ENCODE peak calls at places on chromosomes 1 and 21, in eight cellular contexts. F is NB4, X is GM23338, G is IMR-90, U is cardiac muscle cell, S is fibroblast of the aortic adventitia, Y is left ventricle myocardium inferior, N is fibroblast of lung. Q is an unnamed sample.

GRCh38 chr1:39720094-39720999 is 18.3 kb upstream of the PPIE start:
- DNase-seq in F (peak), X (peak), G (peak), U (peak), S (peak), Y (no peak), N (peak), Q (peak)

GRCh38 chr21:30793581-30794314 is 19.3 kb downstream of the KRTAP8-1 start:
- DNase-seq in F (no peak), X (no peak), G (no peak), U (no peak), S (no peak), Y (no peak), N (no peak), Q (no peak)

GRCh38 chr1:11977625-11978024 is 2.6 kb upstream of the MFN2 start:
- DNase-seq in F (no peak), X (no peak), G (peak), U (no peak), S (peak), Y (no peak), N (no peak), Q (peak)

GRCh38 chr1:212667223-212668139 is 32.2 kb downstream of the BATF3 start:
- DNase-seq in F (peak), X (peak), G (peak), U (no peak), S (peak), Y (no peak), N (peak), Q (peak)

GRCh38 chr1:203537806-203538464 is 44.0 kb downstream of the OPTC start:
- DNase-seq in F (no peak), X (no peak), G (peak), U (no peak), S (peak), Y (no peak), N (peak), Q (peak)

GRCh38 chr1:119516680-119517079 is 9.7 kb downstream of the HSD3B1 start:
- DNase-seq in F (no peak), X (peak), G (no peak), U (no peak), S (no peak), Y (no peak), N (no peak), Q (no peak)

GRCh38 chr1:29279896-29280779 is 43.8 kb downstream of the PTPRU start:
- DNase-seq in F (no peak), X (no peak), G (peak), U (no peak), S (peak), Y (no peak), N (peak), Q (peak)

GRCh38 chr1:2504949-2505272 is 21.5 kb downstream of the PANK4 start:
- DNase-seq in F (no peak), X (no peak), G (no peak), U (no peak), S (no peak), Y (no peak), N (no peak), Q (no peak)

GRCh38 chr1:234369784-234370183 is 3.5 kb upstream of the COA6 start:
- DNase-seq in F (peak), X (no peak), G (peak), U (no peak), S (peak), Y (no peak), N (no peak), Q (no peak)

GRCh38 chr1:77876884-77877283 is 11.5 kb upstream of the NEXN start:
- DNase-seq in F (no peak), X (no peak), G (peak), U (no peak), S (peak), Y (no peak), N (peak), Q (peak)

GRCh38 chr21:42219606-42220137 is 732 bp downstream of the ABCG1 start:
- DNase-seq in F (no peak), X (peak), G (peak), U (peak), S (no peak), Y (peak), N (peak), Q (no peak)

GRCh38 chr1:196733091-196733970 is 41.3 kb upstream of the CFHR3 start:
- DNase-seq in F (no peak), X (no peak), G (no peak), U (no peak), S (peak), Y (no peak), N (no peak), Q (no peak)

GRCh38 chr1:66248746-66249145 is 285.2 kb upstream of the SGIP1 start:
- DNase-seq in F (no peak), X (no peak), G (no peak), U (no peak), S (no peak), Y (no peak), N (no peak), Q (no peak)

GRCh38 chr21:37338671-37339526 is 27.7 kb upstream of the DYRK1A start:
- DNase-seq in F (peak), X (no peak), G (peak), U (peak), S (peak), Y (peak), N (peak), Q (peak)

GRCh38 chr1:5156416-5156815 is 502.0 kb downstream of the AJAP1 start:
- DNase-seq in F (no peak), X (no peak), G (no peak), U (no peak), S (no peak), Y (no peak), N (no peak), Q (no peak)

GRCh38 chr1:64962447-64962846 is 3.9 kb downstream of the JAK1 start:
- DNase-seq in F (no peak), X (no peak), G (no peak), U (no peak), S (no peak), Y (no peak), N (no peak), Q (no peak)

GRCh38 chr1:11925938-11926292 is 312 bp downstream of the KIAA2013 start:
- DNase-seq in F (no peak), X (no peak), G (no peak), U (no peak), S (no peak), Y (no peak), N (no peak), Q (no peak)

DNA sequence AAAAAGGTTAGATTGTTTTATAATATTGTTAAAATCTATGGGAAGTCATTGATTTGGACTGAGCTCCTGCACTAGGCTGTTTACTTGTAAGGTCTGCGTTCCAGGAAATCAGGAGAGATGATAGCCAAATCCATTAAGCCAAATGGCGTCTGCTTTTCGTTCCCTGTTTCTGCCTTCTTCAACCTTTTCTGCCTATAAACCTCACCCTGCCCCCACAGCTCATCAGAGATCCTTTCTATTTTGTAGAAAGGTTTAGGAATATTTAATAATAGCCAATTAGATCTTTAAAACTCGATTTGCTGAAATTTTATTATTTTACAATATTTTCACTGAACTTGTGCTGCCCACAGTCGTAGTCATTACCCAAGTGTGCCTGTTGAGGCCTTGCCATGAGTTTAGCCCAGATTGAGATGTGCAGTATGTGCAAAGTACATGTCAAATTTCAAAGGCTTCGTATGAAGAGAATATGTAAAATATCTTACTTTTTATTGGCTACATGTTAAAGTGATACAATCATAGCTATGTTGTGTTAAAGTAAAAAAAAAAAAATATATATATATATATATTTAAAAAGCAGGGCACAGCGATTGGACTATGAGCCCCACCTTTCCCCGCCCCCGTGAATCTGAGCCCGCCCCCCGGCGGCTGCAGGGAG is 444 bp upstream of the IARS2 start:
- DNase-seq in F (no peak), X (no peak), G (no peak), U (peak), S (no peak), Y (no peak), N (no peak), Q (no peak)
- TF ChIP-seq CTCF in F (no peak), X (no peak), G (no peak), U (no peak), S (no peak), Y (no peak), N (no peak), Q (no peak)

GRCh38 chr1:200409761-200410565 is at the start of gene ZNF281:
- DNase-seq in F (peak), X (peak), G (peak), U (peak), S (peak), Y (peak), N (peak), Q (peak)
- H3K4me3 ChIP-seq in F (peak), X (peak), G (peak), U (peak), S (peak), Y (peak), N (peak), Q (peak)

GRCh38 chr1:118225471-118225870 is 40.4 kb upstream of the SPAG17 start:
- DNase-seq in F (no peak), X (no peak), G (no peak), U (no peak), S (no peak), Y (no peak), N (no peak), Q (no peak)

GRCh38 chr1:118219438-118219837 is 34.4 kb upstream of the SPAG17 start:
- DNase-seq in F (no peak), X (no peak), G (no peak), U (no peak), S (no peak), Y (no peak), N (no peak), Q (no peak)

DNA sequence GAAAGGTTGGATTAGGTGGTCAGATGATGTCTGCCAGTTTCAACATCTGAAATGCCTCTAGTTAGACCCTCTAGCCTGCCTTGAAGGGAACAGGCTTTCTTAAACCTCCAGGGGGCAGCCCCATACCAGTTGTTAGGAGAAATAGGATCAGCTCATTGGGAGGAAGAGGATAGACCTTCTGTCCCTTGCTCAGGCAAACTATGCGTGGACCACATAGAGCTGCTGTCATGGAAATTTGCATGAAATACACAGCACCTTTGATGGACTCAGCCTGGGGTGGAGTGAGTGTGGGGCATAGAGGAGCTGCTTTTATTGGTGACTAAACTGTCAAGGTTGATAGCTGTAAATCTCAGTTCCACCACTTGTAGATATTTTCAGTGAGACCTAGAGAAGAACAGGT is 38.4 kb upstream of the SPAG17 start:
- DNase-seq in F (peak), X (peak), G (no peak), U (peak), S (peak), Y (peak), N (peak), Q (peak)
- TF ChIP-seq CTCF in F (no peak), X (peak), G (no peak), U (peak), S (peak), Y (peak), N (peak), Q (peak)

DNA sequence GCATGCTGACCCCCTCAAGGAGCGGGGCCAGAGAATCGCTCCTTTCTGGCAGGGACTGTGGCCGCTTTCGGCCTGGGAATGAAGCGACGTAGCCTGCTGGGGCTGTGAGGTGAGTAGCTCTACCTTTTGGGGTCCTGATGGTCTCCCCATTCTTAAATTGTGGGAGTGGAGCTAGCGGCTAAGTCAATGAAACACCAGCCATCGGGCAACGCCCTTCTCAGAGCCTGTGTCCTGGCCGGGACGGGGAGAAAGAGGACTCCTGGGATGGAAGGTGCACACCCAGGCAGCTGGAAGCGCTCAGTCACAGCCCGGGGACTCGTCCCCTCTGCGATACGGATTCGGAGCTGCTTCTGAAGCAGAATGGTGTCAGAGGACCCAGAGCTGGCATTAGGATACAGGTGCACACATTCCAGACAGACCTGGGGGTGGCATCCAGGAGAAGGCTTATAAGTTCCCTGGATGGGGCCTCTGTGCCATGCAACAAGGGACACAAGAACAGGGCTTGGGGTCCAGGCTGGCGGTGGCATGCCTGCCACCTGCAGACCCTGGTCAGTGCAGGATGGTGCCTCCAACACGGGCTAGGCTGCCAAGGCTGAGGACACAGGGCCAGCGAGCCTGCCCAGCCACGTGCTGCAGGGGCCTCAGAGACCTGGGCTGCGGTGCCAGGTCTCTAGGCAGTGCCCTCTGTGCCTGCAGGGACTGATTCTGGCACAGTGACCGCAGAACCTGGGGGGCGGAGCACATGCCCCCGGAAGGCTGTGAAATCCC is 945 bp upstream of the WNT9A start:
- DNase-seq in F (no peak), X (peak), G (no peak), U (no peak), S (no peak), Y (no peak), N (no peak), Q (no peak)
- H3K4me3 ChIP-seq in F (no peak), X (peak), G (peak), U (peak), S (peak), Y (peak), N (peak), Q (peak)

DNA sequence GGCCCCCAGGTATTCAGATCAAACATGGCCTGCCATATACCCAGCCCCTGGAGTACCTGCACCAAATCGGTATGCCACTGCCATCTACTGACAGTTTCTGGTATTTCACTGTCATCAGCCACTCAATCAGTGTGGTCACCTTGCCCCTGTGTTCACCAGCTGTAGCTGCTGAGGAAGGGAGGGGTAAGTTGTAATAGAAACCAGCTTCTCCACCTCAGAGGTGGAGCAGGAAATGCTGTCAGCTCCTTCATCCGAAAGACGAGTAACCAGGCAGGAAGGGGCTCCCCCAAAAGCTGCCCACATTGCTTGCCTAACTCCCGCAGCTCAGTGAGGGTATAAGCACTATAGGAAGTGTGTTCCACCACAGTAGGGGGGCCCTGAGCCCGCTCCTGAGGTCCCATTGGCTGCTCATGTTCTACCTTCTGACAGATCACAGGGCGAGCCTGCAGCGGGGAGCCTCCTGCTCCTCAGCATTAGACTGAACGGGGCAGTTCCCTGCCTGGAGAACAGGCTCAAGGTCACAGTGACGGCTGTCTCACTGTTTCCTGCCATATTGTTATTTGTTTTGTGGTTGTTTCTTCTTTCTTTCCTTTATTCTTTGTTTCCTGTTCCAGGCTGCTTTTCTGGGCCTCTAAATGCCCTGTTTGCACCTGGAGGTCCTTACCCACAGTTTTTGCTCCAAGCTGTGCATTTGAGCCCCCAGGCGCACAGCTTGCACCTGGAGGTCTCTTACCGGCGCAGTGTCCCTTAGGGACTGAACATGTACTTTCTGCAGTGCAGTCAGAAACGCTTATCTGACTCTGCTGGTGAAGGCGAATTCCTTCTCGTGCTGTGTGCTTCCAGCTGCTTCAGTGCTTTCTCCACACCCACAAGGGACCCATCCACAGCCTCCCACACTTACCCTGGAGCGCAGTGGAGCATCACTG is 1638.3 kb downstream of the MRPL39 start:
- DNase-seq in F (peak), X (peak), G (peak), U (peak), S (peak), Y (no peak), N (peak), Q (no peak)
- TF ChIP-seq CTCF in F (peak), X (peak), G (peak), U (peak), S (peak), Y (peak), N (peak), Q (no peak)

DNA sequence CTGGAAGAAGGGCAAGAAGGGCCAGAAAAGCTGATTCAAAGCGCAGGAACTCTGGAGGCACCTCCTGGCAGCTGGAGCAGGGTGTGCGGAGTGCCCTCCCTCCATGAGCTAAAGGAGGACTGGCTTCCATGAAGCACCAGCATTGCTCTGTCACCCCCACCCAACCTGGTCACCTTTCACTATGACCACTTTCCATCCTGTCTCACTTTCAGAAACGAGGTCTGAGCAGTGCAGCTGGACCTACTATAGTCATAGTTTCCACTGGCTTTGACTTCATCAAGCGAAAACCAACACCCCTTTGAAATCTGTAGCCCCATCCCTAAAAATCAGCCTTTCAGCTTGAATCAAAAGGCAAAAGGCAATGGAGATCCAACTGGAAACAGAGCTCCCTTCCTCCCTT is 84.8 kb upstream of the CACNA1E start:
- DNase-seq in F (no peak), X (no peak), G (no peak), U (no peak), S (no peak), Y (no peak), N (no peak), Q (no peak)
- H3K4me3 ChIP-seq in F (no peak), X (no peak), G (no peak), U (no peak), S (no peak), Y (no peak), N (no peak), Q (no peak)

GRCh38 chr1:110962892-110963665 is 643 bp downstream of the LRIF1 start:
- DNase-seq in F (peak), X (peak), G (peak), U (peak), S (peak), Y (peak), N (peak), Q (peak)
- TF ChIP-seq CTCF in F (no peak), X (no peak), G (no peak), U (no peak), S (peak), Y (no peak), N (peak), Q (peak)